ENCODE peak calls at places on chromosome 1, in five cellular contexts. P is GM23338, H is SK-N-SH, N is neural progenitor cell, Q is OCI-LY7. W is an unnamed sample.

GRCh38 chr1:27427329-27427728 is 34.9 kb downstream of the GPR3 start:
- DNase-seq in P (no peak), H (no peak), N (no peak), Q (peak), W (no peak)

GRCh38 chr1:7430646-7431045 is 340.4 kb upstream of the VAMP3 start:
- DNase-seq in P (no peak), H (no peak), N (no peak), Q (no peak), W (no peak)

GRCh38 chr1:156284762-156285161 is 637 bp downstream of the TMEM79 start:
- DNase-seq in P (no peak), H (no peak), N (no peak), Q (no peak), W (no peak)

GRCh38 chr1:7334475-7335035 is 436.5 kb upstream of the VAMP3 start:
- DNase-seq in P (peak), H (peak), N (no peak), Q (no peak), W (no peak)

GRCh38 chr1:246971322-246971721 is 36.5 kb downstream of the ZNF695 start:
- DNase-seq in P (peak), H (no peak), N (peak), Q (peak), W (peak)

GRCh38 chr1:225427249-225428065 is at the start of gene LBR:
- DNase-seq in P (peak), H (peak), N (peak), Q (no peak), W (peak)

GRCh38 chr1:180548686-180549326 is 10.0 kb upstream of the OVAAL start:
- DNase-seq in P (no peak), H (no peak), N (peak), Q (no peak), W (no peak)

GRCh38 chr1:24635195-24635843 is 7.8 kb upstream of the SRRM1 start:
- DNase-seq in P (peak), H (peak), N (peak), Q (peak), W (peak)

DNA sequence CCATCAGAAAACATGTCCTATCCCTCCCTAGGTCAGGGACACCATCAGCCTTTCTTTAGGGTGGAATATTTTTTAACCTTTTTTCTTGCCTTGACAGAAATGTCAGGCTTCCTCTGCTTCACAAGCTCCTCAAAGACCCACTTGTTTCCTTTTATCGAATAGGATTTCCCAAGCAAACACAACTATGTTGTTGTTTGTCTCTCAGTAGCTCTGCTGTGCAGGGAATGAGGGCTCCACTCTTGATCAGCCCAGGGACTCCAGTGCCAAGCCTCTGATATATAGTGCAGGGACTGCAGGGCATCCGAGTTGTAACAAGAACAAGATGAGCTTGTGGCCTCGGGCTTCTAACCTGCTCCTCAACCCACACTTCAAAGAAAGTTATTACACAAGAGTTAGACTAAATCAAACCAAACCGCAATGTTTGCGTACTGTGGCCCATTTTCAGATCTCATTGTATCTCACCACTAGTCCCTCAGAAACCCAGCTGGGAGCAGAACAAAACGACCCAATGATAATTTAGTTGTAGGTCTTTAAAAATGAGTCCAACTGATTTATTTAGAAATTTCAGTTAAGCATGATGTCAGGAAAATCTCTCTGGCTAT is 108.1 kb downstream of the ATG4C start:
- DNase-seq in P (no peak), H (no peak), N (no peak), Q (no peak), W (no peak)
- H2AFZ ChIP-seq in P (peak), H (no peak), N (no peak), Q (no peak), W (no peak)

DNA sequence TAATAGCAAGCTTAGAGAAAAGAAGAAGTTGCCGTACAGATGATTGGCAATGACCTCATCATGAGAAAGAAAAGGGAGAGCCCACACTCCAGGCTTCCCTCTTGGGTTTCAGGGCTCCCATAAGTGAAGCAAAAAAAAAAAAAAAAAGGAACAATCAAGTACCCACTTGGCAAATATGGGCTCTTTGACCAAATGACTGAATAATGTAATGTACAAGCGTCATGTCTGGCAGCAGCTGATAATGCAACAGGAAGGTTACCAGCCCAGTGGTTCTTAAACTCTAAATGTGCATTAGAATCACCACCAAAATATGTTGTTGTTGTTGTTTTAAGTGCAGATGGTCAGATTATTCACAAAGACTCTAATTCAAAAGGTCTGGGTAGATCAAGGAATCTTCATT is 13.5 kb downstream of the TNFSF4 start:
- DNase-seq in P (no peak), H (no peak), N (no peak), Q (no peak), W (no peak)
- TF ChIP-seq EZH2phosphoT487 in P (no peak), H (no peak), N (no peak), Q (no peak), W (no peak)

DNA sequence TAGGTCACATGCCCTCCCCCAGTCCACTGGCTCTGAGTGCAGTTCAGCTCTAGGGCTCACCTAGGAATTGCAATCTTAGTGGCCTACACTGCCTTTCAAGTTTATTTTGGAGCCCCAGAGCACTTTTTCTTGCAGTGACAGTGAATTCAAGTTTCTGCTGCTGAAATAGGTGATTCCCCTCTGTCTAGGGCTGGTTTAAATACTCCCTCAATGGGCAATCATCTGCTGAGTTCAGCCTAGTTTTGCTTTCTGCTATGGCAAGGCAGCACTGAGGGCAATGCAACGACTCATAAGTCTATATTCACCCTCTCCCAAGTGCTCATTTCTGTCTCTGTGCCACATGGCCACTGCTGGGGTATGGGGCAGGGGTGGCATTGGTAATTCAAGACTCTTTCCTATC is 472.6 kb upstream of the RGS18 start:
- DNase-seq in P (no peak), H (no peak), N (no peak), Q (no peak), W (no peak)
- H2AFZ ChIP-seq in P (no peak), H (no peak), N (no peak), Q (no peak), W (no peak)

GRCh38 chr1:47013239-47013638 is 10.2 kb upstream of the CYP4X1 start:
- DNase-seq in P (no peak), H (no peak), N (no peak), Q (no peak), W (no peak)
- TF ChIP-seq EZH2phosphoT487 in P (no peak), H (no peak), N (no peak), Q (no peak), W (no peak)